ENCODE peak calls at places on chromosomes 4 and X, in seven cellular contexts. One of them, this sample, is unnamed. For H3K4me1, the result is how much of the 10 kb centered on the place peaks cover.

GRCh38 chr4:177001271-177002175 is 208.8 kb upstream of the VEGFC start:
- DNase-seq in sigmoid colon: no peak
- DNase-seq in lower lobe of right lung: no peak
- DNase-seq in thoracic aorta: no peak
- DNase-seq in endodermal cell: no peak
- DNase-seq in colonic mucosa: no peak
- DNase-seq in A549: peak
- DNase-seq in this sample: no peak

GRCh38 chrX:11665144-11666040 is at the start of gene ARHGAP6:
- DNase-seq in lower lobe of right lung: peak
- DNase-seq in sigmoid colon: peak
- DNase-seq in colonic mucosa: peak
- DNase-seq in endodermal cell: peak
- DNase-seq in thoracic aorta: no peak
- DNase-seq in A549: peak
- DNase-seq in this sample: no peak

GRCh38 chrX:130079824-130080406 is 30.4 kb downstream of the ELF4 start:
- DNase-seq in lower lobe of right lung: no peak
- DNase-seq in colonic mucosa: peak
- DNase-seq in thoracic aorta: no peak
- DNase-seq in sigmoid colon: peak
- DNase-seq in A549: peak
- DNase-seq in endodermal cell: peak
- DNase-seq in this sample: peak

GRCh38 chrX:13165747-13166146 is 121.3 kb upstream of the FAM9C start:
- DNase-seq in endodermal cell: no peak
- DNase-seq in lower lobe of right lung: no peak
- DNase-seq in A549: no peak
- DNase-seq in sigmoid colon: no peak
- DNase-seq in thoracic aorta: no peak
- DNase-seq in colonic mucosa: no peak
- DNase-seq in this sample: no peak

GRCh38 chrX:43958529-43958928 is 14.7 kb downstream of the NDP start:
- DNase-seq in endodermal cell: peak
- DNase-seq in thoracic aorta: no peak
- DNase-seq in colonic mucosa: peak
- DNase-seq in sigmoid colon: no peak
- DNase-seq in lower lobe of right lung: no peak
- DNase-seq in A549: peak
- DNase-seq in this sample: peak

GRCh38 chr4:20262221-20262620 is 10.5 kb downstream of the SLIT2 start:
- DNase-seq in A549: no peak
- DNase-seq in thoracic aorta: no peak
- DNase-seq in lower lobe of right lung: no peak
- DNase-seq in sigmoid colon: no peak
- DNase-seq in endodermal cell: no peak
- DNase-seq in colonic mucosa: no peak
- DNase-seq in this sample: no peak

GRCh38 chr4:139599594-139600374 is 43.8 kb upstream of the SETD7 start:
- DNase-seq in endodermal cell: no peak
- DNase-seq in thoracic aorta: no peak
- DNase-seq in sigmoid colon: no peak
- DNase-seq in lower lobe of right lung: no peak
- DNase-seq in A549: peak
- DNase-seq in colonic mucosa: no peak
- DNase-seq in this sample: no peak

GRCh38 chr4:153764611-153765368 is 5.0 kb upstream of the RNF175 start:
- DNase-seq in lower lobe of right lung: no peak
- DNase-seq in sigmoid colon: no peak
- DNase-seq in thoracic aorta: no peak
- DNase-seq in A549: no peak
- DNase-seq in colonic mucosa: no peak
- DNase-seq in endodermal cell: no peak
- DNase-seq in this sample: no peak

GRCh38 chr4:73764513-73764912 is 24.1 kb downstream of the CXCL8 start:
- DNase-seq in A549: no peak
- DNase-seq in lower lobe of right lung: no peak
- DNase-seq in thoracic aorta: no peak
- DNase-seq in colonic mucosa: no peak
- DNase-seq in endodermal cell: no peak
- DNase-seq in sigmoid colon: no peak
- DNase-seq in this sample: no peak

GRCh38 chr4:158949094-158949493 is 153.8 kb upstream of the RAPGEF2 start:
- DNase-seq in colonic mucosa: no peak
- DNase-seq in thoracic aorta: no peak
- DNase-seq in A549: no peak
- DNase-seq in lower lobe of right lung: no peak
- DNase-seq in sigmoid colon: no peak
- DNase-seq in endodermal cell: no peak
- DNase-seq in this sample: no peak

GRCh38 chr4:116839826-116840225 is 245.6 kb downstream of the TRAM1L1 start:
- DNase-seq in thoracic aorta: no peak
- DNase-seq in colonic mucosa: no peak
- DNase-seq in endodermal cell: no peak
- DNase-seq in A549: no peak
- DNase-seq in sigmoid colon: no peak
- DNase-seq in lower lobe of right lung: no peak
- DNase-seq in this sample: no peak

GRCh38 chr4:158282252-158282651 is 72.0 kb downstream of the TMEM144 start:
- DNase-seq in sigmoid colon: no peak
- DNase-seq in lower lobe of right lung: no peak
- DNase-seq in endodermal cell: no peak
- DNase-seq in A549: no peak
- DNase-seq in thoracic aorta: no peak
- DNase-seq in colonic mucosa: no peak
- DNase-seq in this sample: no peak

GRCh38 chr4:69376450-69376849 is 96.2 kb downstream of the UGT2B28 start:
- DNase-seq in endodermal cell: no peak
- DNase-seq in lower lobe of right lung: no peak
- DNase-seq in colonic mucosa: no peak
- DNase-seq in thoracic aorta: no peak
- DNase-seq in sigmoid colon: peak
- DNase-seq in A549: no peak
- DNase-seq in this sample: no peak

GRCh38 chrX:14027031-14027430 is 2.7 kb downstream of the GEMIN8 start:
- DNase-seq in thoracic aorta: no peak
- DNase-seq in endodermal cell: no peak
- DNase-seq in sigmoid colon: no peak
- DNase-seq in colonic mucosa: no peak
- DNase-seq in lower lobe of right lung: no peak
- DNase-seq in A549: no peak
- DNase-seq in this sample: peak

GRCh38 chr4:3462790-3463415 is at the start of gene DOK7:
- DNase-seq in thoracic aorta: no peak
- DNase-seq in lower lobe of right lung: no peak
- DNase-seq in endodermal cell: peak
- DNase-seq in colonic mucosa: peak
- DNase-seq in sigmoid colon: no peak
- DNase-seq in A549: no peak
- DNase-seq in this sample: no peak

GRCh38 chrX:109624641-109625311 is at the start of gene KCNE5:
- DNase-seq in colonic mucosa: no peak
- DNase-seq in thoracic aorta: no peak
- DNase-seq in endodermal cell: peak
- DNase-seq in lower lobe of right lung: peak
- DNase-seq in A549: no peak
- DNase-seq in sigmoid colon: no peak
- DNase-seq in this sample: no peak

GRCh38 chr4:145034727-145035211 is 63.2 kb downstream of the ANAPC10 start:
- DNase-seq in endodermal cell: no peak
- DNase-seq in sigmoid colon: no peak
- DNase-seq in A549: no peak
- DNase-seq in thoracic aorta: no peak
- DNase-seq in lower lobe of right lung: no peak
- DNase-seq in colonic mucosa: no peak
- DNase-seq in this sample: peak

GRCh38 chrX:149948001-149948400 is 9.7 kb upstream of the EOLA2 start:
- DNase-seq in sigmoid colon: no peak
- DNase-seq in endodermal cell: peak
- DNase-seq in lower lobe of right lung: no peak
- DNase-seq in colonic mucosa: no peak
- DNase-seq in thoracic aorta: no peak
- DNase-seq in A549: no peak
- DNase-seq in this sample: no peak

GRCh38 chr4:13415068-13415785 is 68.9 kb downstream of the RAB28 start:
- DNase-seq in A549: no peak
- DNase-seq in thoracic aorta: no peak
- DNase-seq in lower lobe of right lung: peak
- DNase-seq in sigmoid colon: no peak
- DNase-seq in colonic mucosa: no peak
- DNase-seq in endodermal cell: peak
- DNase-seq in this sample: no peak

GRCh38 chrX:31497086-31497485 is 425.2 kb upstream of the FTHL17 start:
- DNase-seq in A549: no peak
- DNase-seq in lower lobe of right lung: no peak
- DNase-seq in colonic mucosa: no peak
- DNase-seq in thoracic aorta: no peak
- DNase-seq in endodermal cell: no peak
- DNase-seq in sigmoid colon: no peak
- DNase-seq in this sample: no peak

GRCh38 chr4:95546866-95547707 is 1.7 kb downstream of the UNC5C start:
- DNase-seq in lower lobe of right lung: no peak
- DNase-seq in endodermal cell: peak
- DNase-seq in colonic mucosa: no peak
- DNase-seq in A549: no peak
- DNase-seq in sigmoid colon: no peak
- DNase-seq in thoracic aorta: no peak
- DNase-seq in this sample: no peak

GRCh38 chr4:52780206-52780605 is 29.0 kb upstream of the ERVMER34-1 start:
- DNase-seq in A549: no peak
- DNase-seq in colonic mucosa: no peak
- DNase-seq in thoracic aorta: no peak
- DNase-seq in sigmoid colon: no peak
- DNase-seq in endodermal cell: no peak
- DNase-seq in lower lobe of right lung: no peak
- DNase-seq in this sample: no peak

GRCh38 chrX:120791013-120791643 is 84.5 kb downstream of the CT47B1 start:
- DNase-seq in colonic mucosa: peak
- DNase-seq in thoracic aorta: peak
- DNase-seq in A549: peak
- DNase-seq in sigmoid colon: peak
- DNase-seq in endodermal cell: no peak
- DNase-seq in lower lobe of right lung: no peak
- DNase-seq in this sample: no peak

GRCh38 chrX:38561951-38562719 is 793 bp downstream of the TSPAN7 start:
- DNase-seq in sigmoid colon: peak
- DNase-seq in colonic mucosa: peak
- DNase-seq in lower lobe of right lung: peak
- DNase-seq in thoracic aorta: no peak
- DNase-seq in endodermal cell: peak
- DNase-seq in A549: no peak
- DNase-seq in this sample: peak

GRCh38 chrX:38563006-38563405 is 1.7 kb downstream of the TSPAN7 start:
- DNase-seq in A549: no peak
- DNase-seq in endodermal cell: no peak
- DNase-seq in lower lobe of right lung: no peak
- DNase-seq in colonic mucosa: peak
- DNase-seq in sigmoid colon: no peak
- DNase-seq in thoracic aorta: no peak
- DNase-seq in this sample: no peak

GRCh38 chrX:38558681-38559080 is 2.7 kb upstream of the TSPAN7 start:
- DNase-seq in A549: no peak
- DNase-seq in sigmoid colon: no peak
- DNase-seq in endodermal cell: no peak
- DNase-seq in lower lobe of right lung: no peak
- DNase-seq in thoracic aorta: no peak
- DNase-seq in colonic mucosa: no peak
- DNase-seq in this sample: no peak

GRCh38 chrX:38560776-38561125 is 591 bp upstream of the TSPAN7 start:
- DNase-seq in thoracic aorta: no peak
- DNase-seq in A549: no peak
- DNase-seq in sigmoid colon: no peak
- DNase-seq in colonic mucosa: no peak
- DNase-seq in lower lobe of right lung: no peak
- DNase-seq in endodermal cell: no peak
- DNase-seq in this sample: no peak

GRCh38 chrX:38561126-38561868 is at the start of gene TSPAN7:
- DNase-seq in lower lobe of right lung: peak
- DNase-seq in A549: peak
- DNase-seq in sigmoid colon: peak
- DNase-seq in endodermal cell: peak
- DNase-seq in colonic mucosa: peak
- DNase-seq in thoracic aorta: peak
- DNase-seq in this sample: peak
- H3K4me3 ChIP-seq in lower lobe of right lung: peak
- H3K4me3 ChIP-seq in A549: peak
- H3K4me3 ChIP-seq in sigmoid colon: peak
- H3K4me3 ChIP-seq in endodermal cell: peak
- H3K4me3 ChIP-seq in colonic mucosa: peak
- H3K4me3 ChIP-seq in thoracic aorta: peak
- H3K4me3 ChIP-seq in this sample: peak

GRCh38 chr4:66193487-66193886 is 523.2 kb upstream of the EPHA5 start:
- DNase-seq in lower lobe of right lung: no peak
- DNase-seq in endodermal cell: no peak
- DNase-seq in A549: no peak
- DNase-seq in sigmoid colon: no peak
- DNase-seq in colonic mucosa: no peak
- DNase-seq in thoracic aorta: no peak
- DNase-seq in this sample: no peak
- H3K27ac ChIP-seq in lower lobe of right lung: no peak
- H3K27ac ChIP-seq in endodermal cell: no peak
- H3K27ac ChIP-seq in A549: no peak
- H3K27ac ChIP-seq in sigmoid colon: no peak
- H3K27ac ChIP-seq in colonic mucosa: no peak
- H3K27ac ChIP-seq in thoracic aorta: no peak
- H3K27ac ChIP-seq in this sample: no peak

GRCh38 chrX:45765726-45766125 is 565.0 kb upstream of the DIPK2B start:
- DNase-seq in thoracic aorta: no peak
- DNase-seq in lower lobe of right lung: no peak
- DNase-seq in sigmoid colon: no peak
- DNase-seq in endodermal cell: no peak
- DNase-seq in A549: no peak
- DNase-seq in colonic mucosa: no peak
- DNase-seq in this sample: no peak
- H3K4me1 ChIP-seq in thoracic aorta: under half
- H3K4me1 ChIP-seq in lower lobe of right lung: under half
- H3K4me1 ChIP-seq in sigmoid colon: under half
- H3K4me1 ChIP-seq in endodermal cell: under half
- H3K4me1 ChIP-seq in A549: half or more
- H3K4me1 ChIP-seq in colonic mucosa: under half
- H3K4me1 ChIP-seq in this sample: under half

DNA sequence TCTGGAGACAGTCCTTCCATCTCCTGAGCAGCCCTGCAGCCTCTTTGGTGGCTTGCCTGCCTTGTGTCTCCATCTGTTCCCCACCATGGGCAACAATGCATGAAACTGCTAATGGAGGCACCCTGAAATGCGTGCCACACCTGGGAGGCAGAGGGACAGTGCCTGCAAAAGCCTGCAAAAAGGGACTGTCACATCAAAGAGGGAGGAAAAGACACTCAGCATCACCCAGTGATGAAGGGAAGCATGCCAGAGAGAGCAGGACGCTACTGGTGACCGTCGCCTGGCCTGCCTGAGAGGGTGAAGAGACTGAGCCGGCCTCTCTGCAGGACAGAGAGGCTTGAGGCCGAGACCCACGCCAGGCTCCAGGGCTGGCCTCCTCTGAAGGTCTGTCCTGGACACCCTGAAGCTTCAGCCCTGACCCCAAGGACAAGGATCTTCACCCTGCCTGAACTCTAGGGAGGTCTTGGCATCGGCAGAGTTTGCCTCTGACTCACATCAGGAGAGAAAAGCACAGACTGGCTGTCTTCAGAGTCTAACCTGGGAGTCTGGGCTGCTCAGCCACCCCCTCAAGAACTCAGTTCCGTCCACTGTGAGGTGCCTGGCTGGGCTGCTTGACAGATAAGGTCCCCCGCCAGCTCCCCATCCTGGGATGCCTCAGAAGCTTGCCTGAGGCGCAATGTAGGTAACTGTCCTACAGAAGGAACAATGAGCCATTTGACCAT is 8.1 kb downstream of the ACSL1 start:
- DNase-seq in lower lobe of right lung: no peak
- DNase-seq in sigmoid colon: no peak
- DNase-seq in A549: no peak
- DNase-seq in thoracic aorta: no peak
- DNase-seq in colonic mucosa: no peak
- DNase-seq in endodermal cell: no peak
- DNase-seq in this sample: no peak
- H3K4me3 ChIP-seq in lower lobe of right lung: no peak
- H3K4me3 ChIP-seq in sigmoid colon: no peak
- H3K4me3 ChIP-seq in A549: no peak
- H3K4me3 ChIP-seq in thoracic aorta: no peak
- H3K4me3 ChIP-seq in colonic mucosa: no peak
- H3K4me3 ChIP-seq in endodermal cell: no peak
- H3K4me3 ChIP-seq in this sample: no peak